ENCODE peak calls at places on chromosomes 4 and X, in four cellular contexts. W, C, S and L are unnamed samples.

GRCh38 chrX:56785442-56785841 is 56.4 kb downstream of the NBDY start:
- DNase-seq in S (no peak), W (no peak), C (no peak), L (no peak)

GRCh38 chr4:56118055-56118454 is 169.3 kb downstream of the CEP135 start:
- DNase-seq in C (no peak), W (no peak), S (no peak), L (no peak)

GRCh38 chr4:155509619-155510018 is 132.9 kb upstream of the MAP9 start:
- DNase-seq in S (no peak), C (no peak), W (no peak), L (no peak)

GRCh38 chrX:53594354-53594753 is 92.2 kb downstream of the HUWE1 start:
- DNase-seq in S (no peak), C (no peak), W (no peak), L (peak)

GRCh38 chr4:24885342-24885741 is 27.5 kb downstream of the CCDC149 start:
- DNase-seq in W (no peak), S (no peak), C (no peak), L (no peak)

GRCh38 chrX:136616987-136617685 is 30.8 kb upstream of the CD40LG start:
- DNase-seq in C (no peak), W (no peak), S (no peak), L (no peak)

GRCh38 chr4:185204238-185204910 is 574 bp upstream of the CFAP97 start:
- DNase-seq in C (no peak), S (no peak), W (peak), L (no peak)

GRCh38 chrX:94695910-94696309 is 1021.9 kb downstream of the FAM133A start:
- DNase-seq in S (no peak), C (no peak), W (no peak), L (no peak)

GRCh38 chr4:145805490-145805889 is 125.5 kb downstream of the C4orf51 start:
- DNase-seq in S (no peak), W (no peak), C (no peak), L (no peak)

GRCh38 chr4:110865611-110866254 is 242.9 kb upstream of the PITX2 start:
- DNase-seq in W (no peak), C (no peak), S (no peak), L (no peak)

GRCh38 chr4:59571805-59572430 is 1628.2 kb upstream of the ADGRL3 start:
- DNase-seq in C (no peak), S (no peak), W (no peak), L (no peak)

GRCh38 chrX:22652596-22652995 is 347.2 kb upstream of the DDX53 start:
- DNase-seq in W (no peak), S (no peak), C (no peak), L (no peak)

GRCh38 chr4:73998040-73999011 is at the start of gene CXCL5:
- DNase-seq in C (no peak), W (no peak), S (no peak), L (no peak)

GRCh38 chr4:7588002-7588401 is 153.3 kb upstream of the PSAPL1 start:
- DNase-seq in C (no peak), W (no peak), S (no peak), L (no peak)

GRCh38 chr4:152189451-152190179 is 346.3 kb downstream of the FBXW7 start:
- DNase-seq in W (no peak), C (no peak), S (no peak), L (no peak)

GRCh38 chrX:45266456-45266855 is 65.8 kb upstream of the DIPK2B start:
- DNase-seq in S (no peak), W (no peak), C (no peak), L (no peak)